ENCODE peak calls at places on chromosomes 1 and 21, in four cellular contexts. K is pancreas, B is cardiac muscle cell, T is HL-60. N is an unnamed sample.

GRCh38 chr1:24526940-24527542 is 24.4 kb downstream of the RCAN3 start:
- DNase-seq in B (peak; percentile 34), K (no peak), T (peak; percentile 35), N (peak; percentile 22)

GRCh38 chr1:169779970-169780369 is 14.7 kb downstream of the METTL18 start:
- DNase-seq in K (no peak), B (no peak), T (no peak), N (no peak)

GRCh38 chr1:109198745-109199144 is 15.0 kb upstream of the SARS1 start:
- DNase-seq in K (no peak), T (no peak), B (peak; percentile 43), N (no peak)

GRCh38 chr1:94438692-94439276 is 20.6 kb downstream of the ABCD3 start:
- DNase-seq in K (no peak), T (no peak), B (peak; percentile 43), N (no peak)

GRCh38 chr1:224458296-224458695 is 23.7 kb upstream of the WDR26 start:
- DNase-seq in K (no peak), T (no peak), B (no peak), N (no peak)

GRCh38 chr1:38872401-38873026 is 634 bp downstream of the MYCBP start:
- DNase-seq in T (peak; percentile 51), K (no peak), B (peak; percentile 38), N (no peak)

GRCh38 chr1:151327903-151328674 is 873 bp upstream of the PI4KB start:
- DNase-seq in B (no peak), T (no peak), K (no peak), N (peak; percentile 73)

GRCh38 chr1:74222701-74223100 is 12.5 kb upstream of the TNNI3K start:
- DNase-seq in K (no peak), B (no peak), T (no peak), N (no peak)

GRCh38 chr1:151705739-151706463 is 10.7 kb downstream of the CELF3 start:
- DNase-seq in K (no peak), B (no peak), T (no peak), N (peak; percentile 7)

GRCh38 chr1:26358411-26359384 is 4.8 kb upstream of the CRYBG2 start:
- DNase-seq in B (no peak), K (no peak), T (peak; percentile 36), N (no peak)

GRCh38 chr1:75449998-75450397 is 160.9 kb downstream of the SLC44A5 start:
- DNase-seq in K (no peak), B (no peak), T (no peak), N (no peak)

GRCh38 chr1:209207701-209208286 is 375.7 kb upstream of the CAMK1G start:
- DNase-seq in K (peak; percentile 78), T (no peak), B (peak; percentile 78), N (peak; percentile 77)

GRCh38 chr1:36350659-36351171 is 27.3 kb upstream of the EVA1B start:
- DNase-seq in B (peak; percentile 78), T (peak; percentile 37), K (no peak), N (no peak)

GRCh38 chr21:19941626-19942025 is 1056.6 kb upstream of the NCAM2 start:
- DNase-seq in K (no peak), T (no peak), B (no peak), N (no peak)

GRCh38 chr1:162003825-162004205 is 19.9 kb downstream of the OLFML2B start:
- DNase-seq in B (peak; percentile 47), T (peak; percentile 91), K (no peak), N (no peak)

GRCh38 chr21:40490408-40490807 is 356.6 kb downstream of the DSCAM start:
- DNase-seq in T (no peak), B (no peak), K (no peak), N (no peak)

GRCh38 chr1:197017558-197018146 is 40.3 kb downstream of the CFHR5 start:
- DNase-seq in K (no peak), T (peak; percentile 51), B (peak; percentile 21), N (no peak)

GRCh38 chr1:6547301-6547700 is 7.0 kb downstream of the NOL9 start:
- DNase-seq in K (no peak), T (no peak), B (no peak), N (no peak)

GRCh38 chr1:89607888-89608626 is 24.9 kb upstream of the LRRC8C start:
- DNase-seq in B (peak; percentile 77), T (no peak), K (no peak), N (no peak)

GRCh38 chr1:164466429-164466828 is 92.6 kb upstream of the PBX1 start:
- DNase-seq in B (no peak), T (no peak), K (no peak), N (no peak)

GRCh38 chr1:206878456-206878855 is 13.0 kb downstream of the IL20 start:
- DNase-seq in T (no peak), B (no peak), K (no peak), N (no peak)

GRCh38 chr1:46529031-46529630 is 22.3 kb downstream of the KNCN start:
- DNase-seq in B (no peak), T (no peak), K (peak; percentile 7), N (peak; percentile 87)

GRCh38 chr1:230186874-230187273 is 119.8 kb downstream of the GALNT2 start:
- DNase-seq in K (no peak), B (no peak), T (peak; percentile 74), N (no peak)

GRCh38 chr1:185010361-185010760 is 35.0 kb upstream of the RNF2 start:
- DNase-seq in K (no peak), T (no peak), B (no peak), N (no peak)

GRCh38 chr1:203968728-203969127 is 104.2 kb upstream of the SOX13 start:
- DNase-seq in K (no peak), B (peak; percentile 16), T (no peak), N (no peak)

GRCh38 chr1:164805399-164805798 is 246.4 kb downstream of the PBX1 start:
- DNase-seq in K (no peak), B (peak; percentile 55), T (no peak), N (no peak)

GRCh38 chr1:22111620-22112019 is 31.3 kb downstream of the WNT4 start:
- DNase-seq in T (no peak), K (no peak), B (peak; percentile 65), N (no peak)

GRCh38 chr1:224127925-224128819 is 14.3 kb downstream of the FBXO28 start:
- DNase-seq in K (no peak), T (no peak), B (no peak), N (no peak)

GRCh38 chr1:161805399-161806197 is 39.5 kb downstream of the ATF6 start:
- DNase-seq in K (no peak), T (no peak), B (peak; percentile 19), N (no peak)

GRCh38 chr1:6025269-6026094 is 20.2 kb upstream of the KCNAB2 start:
- DNase-seq in T (no peak), B (no peak), K (peak; percentile 37), N (no peak)

GRCh38 chr1:224510880-224511645 is 76.5 kb upstream of the WDR26 start:
- DNase-seq in K (no peak), B (peak; percentile 62), T (no peak), N (no peak)

DNA sequence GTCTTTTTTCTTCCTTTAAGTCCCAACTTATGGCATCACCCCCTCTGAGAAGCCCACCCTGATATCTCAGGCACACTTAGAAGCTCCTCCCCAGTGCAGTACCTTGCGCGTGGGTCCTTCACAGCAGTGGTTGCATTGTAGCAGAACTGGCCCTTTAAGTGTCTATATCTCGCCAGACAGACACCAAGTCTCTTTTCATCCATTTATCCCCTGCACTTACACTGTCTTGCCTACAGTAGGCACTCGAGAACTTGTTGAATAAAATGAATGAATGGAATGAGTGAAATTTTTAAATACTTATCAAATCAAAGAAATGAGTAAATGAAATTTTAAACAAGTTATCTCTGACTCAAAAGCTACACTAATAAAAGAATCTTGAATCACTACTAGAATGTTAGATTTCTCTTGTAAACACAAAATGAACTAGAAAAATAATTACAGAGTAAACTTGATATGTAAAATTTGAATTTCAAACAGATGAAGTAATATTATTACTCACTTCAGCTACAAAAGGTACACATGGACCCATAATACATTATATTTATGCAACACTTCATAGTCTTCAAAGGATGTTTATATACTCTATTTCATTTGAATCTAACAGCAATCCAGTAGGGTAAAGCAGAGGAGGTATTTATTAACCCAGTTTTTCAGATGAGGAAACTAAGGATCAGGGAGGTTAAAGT is 54.7 kb upstream of the MAN1A2 start:
- DNase-seq in T (peak; percentile 2), B (peak; percentile 53), K (no peak), N (no peak)
- TF ChIP-seq CTCF in T (peak; percentile 63), B (peak; percentile 73), K (peak; percentile 21), N (no peak)

GRCh38 chr1:32060914-32061313 is 11.8 kb upstream of the TMEM39B start:
- DNase-seq in B (no peak), T (no peak), K (no peak), N (no peak)

GRCh38 chr1:32066489-32066873 is 6.3 kb upstream of the TMEM39B start:
- DNase-seq in T (peak; percentile 97), K (no peak), B (peak; percentile 93), N (no peak)

GRCh38 chr1:32068891-32069590 is 3.7 kb upstream of the TMEM39B start:
- DNase-seq in T (no peak), K (no peak), B (peak; percentile 57), N (no peak)

GRCh38 chr1:32062867-32063230 is 9.9 kb upstream of the TMEM39B start:
- DNase-seq in K (no peak), B (no peak), T (no peak), N (no peak)

GRCh38 chr1:32063261-32063681 is 9.5 kb upstream of the TMEM39B start:
- DNase-seq in B (peak; percentile 75), T (no peak), K (no peak), N (peak; percentile 28)
- H3K27ac ChIP-seq in B (peak overlapping the region; percentile 93), T (no peak overlapping the region), K (no peak overlapping the region), N (peak overlapping the region; percentile 82)

GRCh38 chr1:200034262-200034557 is 6.7 kb downstream of the NR5A2 start:
- DNase-seq in B (no peak), T (no peak), K (no peak), N (no peak)

GRCh38 chr1:200034821-200035396 is 7.4 kb downstream of the NR5A2 start:
- DNase-seq in B (peak; percentile 39), T (no peak), K (no peak), N (no peak)

GRCh38 chr1:200035397-200035955 is 8.0 kb downstream of the NR5A2 start:
- DNase-seq in T (no peak), K (peak; percentile 58), B (no peak), N (no peak)

GRCh38 chr1:200035956-200036615 is 8.6 kb downstream of the NR5A2 start:
- DNase-seq in K (peak; percentile 51), T (no peak), B (no peak), N (no peak)

GRCh38 chr1:200033511-200034261 is 6.2 kb downstream of the NR5A2 start:
- DNase-seq in K (no peak), T (no peak), B (peak; percentile 36), N (no peak)
- H3K27me3 ChIP-seq in K (no peaks in the 10 kb centered on the region), T (peaks cover 74% of the 10 kb centered on the region), B (peaks cover 100% of the 10 kb centered on the region), N (peaks cover 53% of the 10 kb centered on the region)

DNA sequence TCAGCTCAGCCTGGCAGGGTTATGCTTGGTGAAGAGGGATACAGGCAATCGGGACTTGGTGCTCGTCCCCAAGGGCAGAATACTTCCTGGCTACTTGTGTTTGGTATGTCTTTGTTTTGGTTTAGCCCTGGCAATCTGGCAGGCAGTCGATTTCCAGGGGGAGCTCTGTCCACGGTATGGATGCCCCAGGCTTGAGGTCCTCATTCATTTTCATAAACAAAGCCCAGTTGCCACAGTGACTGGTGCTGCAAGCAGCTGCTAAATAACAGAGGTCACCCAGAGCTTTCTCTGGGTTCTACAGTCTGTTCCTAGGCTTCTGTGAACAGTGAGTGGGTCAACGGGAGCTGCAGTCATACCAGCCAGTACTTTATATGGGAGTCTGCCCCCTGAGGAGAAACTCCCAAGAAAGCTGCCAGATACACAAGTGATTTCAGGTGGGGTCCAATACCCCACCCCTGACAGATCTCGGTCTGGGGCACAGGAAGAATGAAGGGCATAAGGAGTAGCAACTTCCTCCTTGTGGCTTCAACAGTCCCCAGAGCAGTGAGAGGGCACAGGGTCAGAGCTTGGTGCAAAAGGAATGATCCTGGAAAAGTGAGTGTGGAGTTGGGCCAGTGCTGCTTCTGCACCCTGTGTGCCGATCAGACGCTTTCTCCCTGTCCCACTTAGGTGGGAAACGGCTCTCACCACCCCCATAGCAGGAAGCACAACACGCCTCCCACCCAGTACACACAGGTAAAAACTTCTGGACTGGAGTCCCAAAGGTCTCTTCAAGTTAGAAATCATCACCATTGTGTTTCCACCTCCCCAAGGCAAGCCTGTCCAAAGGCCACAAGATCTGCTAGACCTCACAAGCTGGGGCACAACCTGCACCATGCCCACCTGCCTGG is 55.5 kb downstream of the TGFBR3 start:
- DNase-seq in T (peak; percentile 20), K (no peak), B (peak; percentile 87), N (no peak)
- TF ChIP-seq CTCF in T (no peak), K (peak; percentile 7), B (peak; percentile 54), N (no peak)

N was measured in WERI-Rb-1.